ENCODE peak calls at places on chromosomes 6 and 20, in four cellular contexts. F is sigmoid colon, X is endothelial cell of umbilical vein, G is transverse colon. A is an unnamed sample.

GRCh38 chr20:53947501-53948195 is 122.7 kb downstream of the BCAS1 start:
- DNase-seq in X (no peak), F (no peak), G (no peak), A (no peak)

GRCh38 chr6:169371344-169372144 is 117.9 kb upstream of the THBS2 start:
- DNase-seq in X (no peak), F (no peak), G (no peak), A (no peak)

GRCh38 chr6:142784344-142784743 is 160.6 kb downstream of the HIVEP2 start:
- DNase-seq in G (no peak), F (no peak), X (no peak), A (no peak)

GRCh38 chr20:50186987-50187402 is 3.6 kb upstream of the CEBPB start:
- DNase-seq in F (peak), G (no peak), X (no peak), A (no peak)

GRCh38 chr6:136312975-136313374 is 23.3 kb upstream of the BCLAF1 start:
- DNase-seq in G (no peak), F (no peak), X (no peak), A (no peak)

GRCh38 chr20:47278907-47279348 is 77.6 kb downstream of the ZMYND8 start:
- DNase-seq in F (peak), X (peak), G (no peak), A (no peak)

GRCh38 chr20:48463916-48464315 is 363.9 kb downstream of the PREX1 start:
- DNase-seq in G (no peak), X (no peak), F (peak), A (no peak)

GRCh38 chr6:49639177-49639817 is 2.7 kb upstream of the RHAG start:
- DNase-seq in F (no peak), G (no peak), X (no peak), A (no peak)

GRCh38 chr6:40962241-40962640 is 76.8 kb downstream of the UNC5CL start:
- DNase-seq in X (peak), F (no peak), G (no peak), A (no peak)

GRCh38 chr6:166958926-166959861 is 2.8 kb upstream of the RNASET2 start:
- DNase-seq in X (peak), F (no peak), G (peak), A (no peak)

GRCh38 chr6:4819706-4820283 is 43.6 kb downstream of the CDYL start:
- DNase-seq in X (no peak), F (no peak), G (no peak), A (no peak)

GRCh38 chr6:168272379-168273011 is 47.1 kb downstream of the DACT2 start:
- DNase-seq in F (no peak), G (no peak), X (no peak), A (no peak)

GRCh38 chr6:130913119-130913518 is 85.9 kb downstream of the SMLR1 start:
- DNase-seq in X (no peak), G (no peak), F (no peak), A (no peak)

GRCh38 chr6:26411751-26412150 is 9.7 kb downstream of the BTN3A1 start:
- DNase-seq in F (no peak), G (no peak), X (no peak), A (no peak)

GRCh38 chr6:3227363-3228045 is at the start of gene TUBB2B:
- DNase-seq in F (peak), X (peak), G (no peak), A (no peak)

GRCh38 chr6:28816339-28816908 is 107.4 kb downstream of the TRIM27 start:
- DNase-seq in X (no peak), G (no peak), F (no peak), A (no peak)

GRCh38 chr6:160085713-160086505 is 35.7 kb upstream of the SLC22A1 start:
- DNase-seq in X (no peak), F (no peak), G (peak), A (no peak)

GRCh38 chr20:3751284-3751663 is 16.3 kb downstream of the ADISSP start:
- DNase-seq in G (no peak), X (no peak), F (peak), A (no peak)

GRCh38 chr6:116218172-116218633 is 35.7 kb downstream of the TSPYL4 start:
- DNase-seq in G (no peak), F (no peak), X (peak), A (no peak)

GRCh38 chr6:113411006-113411405 is 446.1 kb upstream of the MARCKS start:
- DNase-seq in F (no peak), G (peak), X (no peak), A (no peak)

GRCh38 chr6:111791415-111791814 is 81.8 kb downstream of the FYN start:
- DNase-seq in F (no peak), X (no peak), G (no peak), A (no peak)

GRCh38 chr6:116370717-116371383 is at the start of gene DSE:
- DNase-seq in X (peak), F (peak), G (peak), A (peak)

GRCh38 chr6:120511712-120512111 is 822.6 kb downstream of the TBC1D32 start:
- DNase-seq in F (no peak), G (no peak), X (no peak), A (no peak)

GRCh38 chr6:153312633-153313032 is 181.6 kb upstream of the RGS17 start:
- DNase-seq in F (no peak), G (peak), X (peak), A (peak)

GRCh38 chr6:81750660-81751387 is 1.7 kb downstream of the TENT5A start:
- DNase-seq in G (no peak), F (no peak), X (no peak), A (no peak)

GRCh38 chr20:8330785-8331699 is 199.0 kb downstream of the PLCB1 start:
- DNase-seq in X (no peak), F (no peak), G (no peak), A (no peak)

GRCh38 chr6:109722564-109723254 is 31.6 kb downstream of the FIG4 start:
- DNase-seq in F (no peak), X (no peak), G (no peak), A (no peak)

GRCh38 chr6:54805077-54805476 is 41.5 kb upstream of the FAM83B start:
- DNase-seq in G (no peak), F (no peak), X (no peak), A (no peak)

GRCh38 chr6:54801244-54801643 is 45.3 kb upstream of the FAM83B start:
- DNase-seq in F (no peak), X (no peak), G (no peak), A (no peak)

GRCh38 chr6:54800201-54800600 is 46.4 kb upstream of the FAM83B start:
- DNase-seq in G (no peak), F (no peak), X (no peak), A (no peak)

GRCh38 chr6:54801669-54802068 is 44.9 kb upstream of the FAM83B start:
- DNase-seq in F (no peak), G (no peak), X (peak), A (no peak)

GRCh38 chr6:54802775-54803631 is 43.6 kb upstream of the FAM83B start:
- DNase-seq in F (no peak), X (no peak), G (no peak), A (no peak)
- TF ChIP-seq POLR2AphosphoS5 in F (no peak), X (no peak), G (no peak), A (no peak)

DNA sequence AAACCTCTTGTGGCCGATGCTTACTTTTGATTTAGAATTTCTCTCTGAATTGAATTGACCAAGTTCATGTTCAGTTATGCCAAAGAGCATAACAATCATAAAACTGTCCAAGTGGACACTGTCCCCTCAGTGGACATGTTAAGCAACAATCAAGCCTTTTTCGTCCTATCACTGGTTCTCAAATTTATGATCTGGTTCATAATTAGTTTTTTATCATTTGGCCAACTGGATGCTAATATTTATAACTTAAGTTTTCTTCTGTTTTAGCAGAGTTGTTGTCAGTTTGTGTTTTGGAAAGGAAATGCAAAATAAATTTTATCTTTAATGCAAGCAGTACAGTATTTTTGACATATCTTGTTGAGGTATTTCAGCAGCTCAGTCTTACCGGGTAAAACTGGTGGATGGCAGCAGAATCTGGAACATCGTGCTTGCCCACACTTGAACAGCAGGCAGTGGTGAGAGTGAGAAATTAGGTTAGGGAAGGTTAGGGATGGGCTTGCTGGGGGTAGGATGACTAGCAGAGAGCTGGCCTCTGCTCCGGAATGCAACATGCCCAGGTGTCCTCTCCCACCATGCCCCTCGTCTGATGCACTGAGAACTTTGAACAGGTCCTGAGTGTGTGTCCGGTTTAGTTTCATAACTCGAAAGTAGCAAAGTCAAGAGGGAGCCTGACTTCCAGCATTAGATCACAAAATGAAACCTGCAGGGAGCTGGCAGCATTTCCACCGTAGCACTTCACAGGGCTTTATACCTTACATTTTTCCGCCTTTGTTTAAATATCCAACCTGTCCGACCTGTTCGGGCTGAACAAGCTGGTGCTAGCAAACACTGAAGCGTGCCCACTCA is 93.1 kb downstream of the RREB1 start:
- DNase-seq in X (no peak), F (no peak), G (peak), A (peak)
- TF ChIP-seq POLR2AphosphoS5 in X (no peak), F (no peak), G (no peak), A (peak)

DNA sequence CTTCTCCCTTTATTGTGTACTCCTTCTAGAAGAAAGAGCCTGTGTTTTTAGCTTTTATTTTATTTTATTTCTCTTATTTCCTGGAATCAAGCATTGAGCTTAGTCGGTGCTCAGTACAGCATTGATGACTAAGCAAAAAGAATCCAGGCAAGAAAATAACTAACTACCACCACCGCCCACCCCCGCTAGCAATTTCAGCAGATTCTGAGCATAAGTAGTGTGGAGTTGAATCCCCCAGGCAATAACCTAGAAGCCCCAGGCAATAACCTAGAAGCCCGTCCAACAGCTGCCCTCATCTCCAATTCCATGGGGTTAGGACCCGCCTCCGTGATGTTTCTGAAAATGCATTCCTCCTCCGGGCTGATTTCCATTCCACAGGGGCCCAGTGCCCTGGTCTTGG is 258.0 kb upstream of the TAB2 start:
- DNase-seq in G (no peak), F (no peak), X (no peak), A (no peak)
- TF ChIP-seq POLR2AphosphoS5 in G (no peak), F (no peak), X (no peak), A (no peak)

GRCh38 chr6:56259682-56260081 is 12.3 kb upstream of the COL21A1 start:
- DNase-seq in X (peak), F (no peak), G (no peak), A (no peak)

GRCh38 chr6:56259163-56259562 is 11.8 kb upstream of the COL21A1 start:
- DNase-seq in F (no peak), G (no peak), X (no peak), A (no peak)

GRCh38 chr6:56268266-56268665 is 20.9 kb upstream of the COL21A1 start:
- DNase-seq in F (no peak), X (no peak), G (no peak), A (no peak)

GRCh38 chr6:56266011-56266410 is 18.6 kb upstream of the COL21A1 start:
- DNase-seq in X (no peak), G (no peak), F (no peak), A (no peak)

DNA sequence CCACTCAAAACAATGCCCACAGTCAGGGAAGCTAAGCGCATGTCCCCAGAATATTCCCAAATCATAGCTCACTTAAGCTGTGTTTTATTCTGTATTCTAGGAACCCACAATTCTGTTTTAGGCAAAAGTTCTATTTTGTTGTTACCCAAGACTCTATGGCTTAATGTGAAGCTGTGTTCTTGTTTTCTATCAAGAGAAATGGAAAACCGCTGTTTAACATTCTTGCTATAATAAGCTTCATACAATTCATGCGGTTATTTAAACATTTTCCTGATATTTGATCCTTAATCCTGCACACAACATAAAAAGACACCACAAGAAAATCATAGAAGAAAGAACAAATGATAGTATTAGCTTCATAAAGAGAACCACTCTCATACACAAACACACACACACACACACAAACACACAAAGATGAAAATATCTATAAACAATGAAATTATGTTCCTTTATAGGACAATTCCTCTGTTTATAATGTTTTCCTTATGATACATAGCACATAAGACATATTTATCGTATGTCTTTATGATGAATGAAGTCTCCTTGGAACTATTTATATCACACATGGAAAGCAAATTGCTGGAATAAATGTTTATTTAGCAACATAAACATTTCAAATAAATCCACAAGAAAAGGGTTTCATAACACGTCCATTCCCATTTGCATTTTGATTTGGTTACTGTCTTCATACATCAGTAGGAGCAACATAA is 16.4 kb upstream of the COL21A1 start:
- DNase-seq in F (no peak), G (no peak), X (no peak), A (no peak)
- TF ChIP-seq POLR2AphosphoS5 in F (no peak), G (no peak), X (no peak), A (no peak)

GRCh38 chr6:133951881-133952814 is 876 bp upstream of the TBPL1 start:
- DNase-seq in F (peak), G (peak), X (peak), A (peak)
- TF ChIP-seq POLR2AphosphoS5 in F (peak), G (no peak), X (no peak), A (peak)

GRCh38 chr20:44703956-44704488 is 11.1 kb upstream of the CCN5 start:
- DNase-seq in G (no peak), X (no peak), F (no peak), A (no peak)

GRCh38 chr20:44707259-44707580 is 7.9 kb upstream of the CCN5 start:
- DNase-seq in X (no peak), F (no peak), G (no peak), A (no peak)

GRCh38 chr20:44705364-44706094 is 9.6 kb upstream of the CCN5 start:
- DNase-seq in X (no peak), F (no peak), G (no peak), A (no peak)

GRCh38 chr20:44704551-44704971 is 10.6 kb upstream of the CCN5 start:
- DNase-seq in G (no peak), F (no peak), X (no peak), A (no peak)

DNA sequence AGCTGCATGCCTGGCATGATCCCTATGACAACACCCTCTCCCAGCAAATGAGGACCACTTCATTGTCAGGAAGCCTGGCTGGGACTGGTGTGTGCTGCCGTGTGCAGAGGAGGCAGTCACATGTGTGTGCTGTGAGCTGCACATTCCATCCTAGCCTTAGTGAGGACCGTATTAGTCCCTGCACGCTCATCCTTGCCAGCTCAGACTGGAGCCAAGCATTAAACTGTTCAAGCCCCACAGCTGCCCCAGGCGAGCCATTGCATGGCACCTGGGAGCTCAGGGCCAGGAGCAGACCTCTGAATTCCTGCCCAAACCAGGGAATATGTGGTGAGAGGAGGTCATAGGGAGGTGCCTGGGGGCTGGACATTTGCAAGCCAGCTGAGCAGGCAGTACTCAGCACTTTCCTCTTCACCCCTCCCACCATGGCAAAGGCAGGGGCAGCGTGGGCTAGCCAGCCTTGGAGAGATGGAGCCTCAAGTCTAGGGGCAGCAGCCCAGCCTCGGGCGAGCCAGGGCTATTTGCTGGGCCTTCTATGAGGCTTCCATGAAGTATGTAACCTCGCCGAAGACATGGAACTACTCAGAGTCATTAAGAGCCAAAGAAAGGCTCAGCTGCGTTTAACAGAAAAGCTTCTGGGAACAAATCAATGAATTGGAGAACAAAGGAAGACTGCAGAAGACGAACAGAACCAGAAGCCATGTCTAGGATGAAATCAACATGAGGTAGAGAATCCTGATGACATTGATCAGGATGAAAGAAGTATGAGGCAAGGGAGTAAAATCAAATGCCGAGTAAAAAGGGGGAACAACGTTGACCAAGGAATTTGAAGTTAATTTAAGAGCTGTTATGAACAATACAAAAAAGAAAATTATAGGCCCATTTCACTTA is 8.6 kb upstream of the CCN5 start:
- DNase-seq in G (no peak), F (peak), X (no peak), A (no peak)
- TF ChIP-seq POLR2AphosphoS5 in G (no peak), F (peak), X (no peak), A (peak)

GRCh38 chr6:158018370-158018771 is 36.7 kb downstream of the SYNJ2 start:
- DNase-seq in X (peak), F (no peak), G (no peak), A (no peak)
- TF ChIP-seq POLR2AphosphoS5 in X (no peak), F (peak), G (no peak), A (no peak)

DNA sequence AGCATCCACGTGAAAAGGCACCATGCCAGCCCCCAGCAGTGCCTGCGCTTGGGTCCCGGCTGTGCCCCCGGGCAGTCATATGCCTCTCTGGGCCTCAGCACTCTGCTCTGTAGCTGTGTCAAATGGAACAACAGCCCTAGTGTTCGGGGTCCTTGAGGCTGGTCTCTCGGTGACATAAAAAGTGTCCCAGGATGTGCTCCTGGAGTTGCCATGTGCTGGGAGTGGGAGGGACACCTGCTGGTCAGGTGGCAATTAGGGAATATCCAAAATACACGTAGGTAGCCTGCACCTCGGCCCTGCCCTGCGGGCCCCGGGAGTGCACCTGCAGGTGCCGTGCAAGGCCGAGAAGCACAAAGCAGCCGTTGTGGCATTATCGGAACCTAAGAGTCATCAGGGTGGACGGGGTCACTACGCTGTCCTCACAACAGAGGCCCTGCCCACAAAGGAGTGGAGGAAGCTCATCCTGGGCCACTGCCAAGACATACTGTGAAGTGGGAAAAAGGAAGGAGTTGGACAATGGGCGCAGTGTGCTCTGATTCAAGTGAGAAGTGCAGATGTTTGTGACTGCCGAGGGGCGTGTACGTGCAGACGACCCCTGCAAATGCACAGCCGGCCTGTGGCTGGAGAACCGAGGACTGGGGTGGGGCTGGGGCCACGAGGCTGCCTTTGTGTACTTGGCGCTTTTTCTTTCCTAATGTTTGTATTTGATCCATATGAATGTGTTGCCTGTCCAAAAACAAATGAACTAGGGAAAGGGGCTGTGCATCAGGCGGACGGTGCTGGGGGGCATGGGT is 24.6 kb downstream of the SLCO4A1 start:
- DNase-seq in G (peak), X (peak), F (no peak), A (no peak)
- TF ChIP-seq POLR2AphosphoS5 in G (peak), X (no peak), F (peak), A (peak)

GRCh38 chr20:57977141-57977540 is 251.3 kb downstream of the ANKRD60 start:
- DNase-seq in X (no peak), G (no peak), F (no peak), A (no peak)
- TF ChIP-seq POLR2AphosphoS5 in X (no peak), G (no peak), F (no peak), A (no peak)

GRCh38 chr6:34272022-34272926 is 23.5 kb upstream of the SMIM29 start:
- DNase-seq in F (no peak), G (no peak), X (no peak), A (no peak)

GRCh38 chr6:34276191-34276590 is 27.4 kb upstream of the SMIM29 start:
- DNase-seq in G (no peak), X (no peak), F (no peak), A (no peak)

GRCh38 chr6:34275128-34275804 is 26.5 kb upstream of the SMIM29 start:
- DNase-seq in X (no peak), F (no peak), G (no peak), A (no peak)

GRCh38 chr6:34274129-34274528 is 25.3 kb upstream of the SMIM29 start:
- DNase-seq in F (no peak), X (no peak), G (no peak), A (no peak)

GRCh38 chr6:34273242-34273805 is 24.5 kb upstream of the SMIM29 start:
- DNase-seq in G (no peak), X (peak), F (no peak), A (no peak)
- TF ChIP-seq POLR2AphosphoS5 in G (no peak), X (peak), F (no peak), A (no peak)